ENCODE peak calls at places on chromosomes 11 and 22, in five cellular contexts. G is PC-3, X is GM23338, D is MM.1S, Z is OCI-LY7. K is an unnamed sample. For H3K9me2, the result is how much of the 10 kb centered on the place peaks cover.

GRCh38 chr11:62888406-62888805 is 7.7 kb downstream of the SLC3A2 start:
- DNase-seq in G (no peak), X (no peak), Z (no peak), D (no peak), K (no peak)

GRCh38 chr11:19939415-19939929 is 220.8 kb downstream of the DBX1 start:
- DNase-seq in X (no peak), G (no peak), D (no peak), Z (no peak), K (no peak)

GRCh38 chr22:24466831-24467249 is 28.3 kb upstream of the UPB1 start:
- DNase-seq in X (no peak), G (peak), D (peak), Z (no peak), K (peak)

GRCh38 chr11:114448749-114449484 is 9.7 kb downstream of the REXO2 start:
- DNase-seq in G (peak), X (no peak), D (no peak), Z (no peak), K (no peak)

GRCh38 chr11:90908074-90908473 is 685.2 kb upstream of the CHORDC1 start:
- DNase-seq in Z (no peak), G (peak), X (peak), D (no peak), K (no peak)

GRCh38 chr22:35868938-35869337 is 151.3 kb downstream of the APOL5 start:
- DNase-seq in X (peak), G (peak), Z (no peak), D (no peak), K (no peak)

GRCh38 chr22:30038219-30038618 is 42.0 kb upstream of the HORMAD2 start:
- DNase-seq in X (no peak), G (peak), Z (no peak), D (no peak), K (peak)

GRCh38 chr11:76219243-76219642 is 12.9 kb upstream of the WNT11 start:
- DNase-seq in D (no peak), Z (no peak), G (no peak), X (no peak), K (no peak)

GRCh38 chr22:42116848-42117424 is 13.7 kb downstream of the CYP2D6 start:
- DNase-seq in G (no peak), Z (peak), D (no peak), X (peak), K (no peak)

GRCh38 chr11:272931-273198 is 5.3 kb upstream of the NLRP6 start:
- DNase-seq in X (no peak), G (no peak), D (no peak), Z (no peak), K (no peak)

GRCh38 chr22:37240941-37241320 is 3.1 kb downstream of the RAC2 start:
- DNase-seq in D (no peak), Z (no peak), X (no peak), G (no peak), K (no peak)

GRCh38 chr11:113477321-113477720 is 2.1 kb upstream of the DRD2 start:
- DNase-seq in D (no peak), Z (no peak), G (no peak), X (peak), K (no peak)

GRCh38 chr11:125627236-125627910 is 2.4 kb downstream of the CHEK1 start:
- DNase-seq in D (no peak), G (peak), X (no peak), Z (no peak), K (no peak)

GRCh38 chr22:31578171-31578570 is 81.8 kb downstream of the SFI1 start:
- DNase-seq in D (no peak), G (no peak), Z (no peak), X (no peak), K (no peak)

GRCh38 chr11:80031014-80031565 is 590.3 kb upstream of the TENM4 start:
- DNase-seq in G (no peak), D (peak), Z (no peak), X (no peak), K (no peak)

GRCh38 chr11:117466966-117467365 is 139.3 kb downstream of the CEP164 start:
- DNase-seq in X (no peak), Z (no peak), D (no peak), G (no peak), K (no peak)

GRCh38 chr11:95922536-95923440 is 1.1 kb downstream of the MTMR2 start:
- DNase-seq in Z (no peak), D (no peak), X (no peak), G (peak), K (no peak)

GRCh38 chr22:44455963-44456358 is 42.1 kb downstream of the RTL6 start:
- DNase-seq in X (no peak), Z (no peak), G (no peak), D (no peak), K (no peak)

GRCh38 chr11:61027141-61027840 is 55.8 kb downstream of the CD6 start:
- DNase-seq in X (no peak), D (no peak), Z (no peak), G (no peak), K (no peak)

GRCh38 chr11:68377389-68377795 is 65.0 kb downstream of the LRP5 start:
- DNase-seq in Z (no peak), G (no peak), D (no peak), X (no peak), K (peak)

GRCh38 chr11:44351898-44352498 is 42.1 kb upstream of the ALX4 start:
- DNase-seq in D (no peak), Z (no peak), X (peak), G (no peak), K (no peak)

GRCh38 chr11:101428918-101429317 is 154.9 kb downstream of the TRPC6 start:
- DNase-seq in Z (peak), G (peak), X (peak), D (peak), K (no peak)

GRCh38 chr11:62980133-62980760 is 4.5 kb downstream of the SLC22A6 start:
- DNase-seq in G (peak), Z (no peak), D (no peak), X (peak), K (no peak)

GRCh38 chr11:1771273-1771672 is 7.5 kb upstream of the CTSD start:
- DNase-seq in Z (no peak), X (no peak), G (no peak), D (no peak), K (no peak)

GRCh38 chr22:23833911-23834317 is 4.9 kb downstream of the DERL3 start:
- DNase-seq in G (no peak), D (no peak), X (no peak), Z (no peak), K (no peak)

GRCh38 chr11:393219-394033 is 583 bp upstream of the PKP3 start:
- DNase-seq in Z (no peak), X (no peak), D (no peak), G (peak), K (peak)

GRCh38 chr11:116837231-116838091 is at the start of gene APOA1:
- DNase-seq in D (no peak), X (peak), G (no peak), Z (no peak), K (no peak)

GRCh38 chr11:120131941-120132644 is 5.8 kb downstream of the TRIM29 start:
- DNase-seq in G (no peak), D (no peak), X (no peak), Z (no peak), K (no peak)

GRCh38 chr11:120128392-120129172 is 9.3 kb downstream of the TRIM29 start:
- DNase-seq in X (no peak), Z (no peak), D (no peak), G (peak), K (no peak)

GRCh38 chr11:120129570-120129969 is 8.3 kb downstream of the TRIM29 start:
- DNase-seq in X (no peak), D (no peak), G (no peak), Z (no peak), K (no peak)

GRCh38 chr11:120130991-120131760 is 6.7 kb downstream of the TRIM29 start:
- DNase-seq in G (no peak), D (no peak), X (no peak), Z (no peak), K (no peak)

DNA sequence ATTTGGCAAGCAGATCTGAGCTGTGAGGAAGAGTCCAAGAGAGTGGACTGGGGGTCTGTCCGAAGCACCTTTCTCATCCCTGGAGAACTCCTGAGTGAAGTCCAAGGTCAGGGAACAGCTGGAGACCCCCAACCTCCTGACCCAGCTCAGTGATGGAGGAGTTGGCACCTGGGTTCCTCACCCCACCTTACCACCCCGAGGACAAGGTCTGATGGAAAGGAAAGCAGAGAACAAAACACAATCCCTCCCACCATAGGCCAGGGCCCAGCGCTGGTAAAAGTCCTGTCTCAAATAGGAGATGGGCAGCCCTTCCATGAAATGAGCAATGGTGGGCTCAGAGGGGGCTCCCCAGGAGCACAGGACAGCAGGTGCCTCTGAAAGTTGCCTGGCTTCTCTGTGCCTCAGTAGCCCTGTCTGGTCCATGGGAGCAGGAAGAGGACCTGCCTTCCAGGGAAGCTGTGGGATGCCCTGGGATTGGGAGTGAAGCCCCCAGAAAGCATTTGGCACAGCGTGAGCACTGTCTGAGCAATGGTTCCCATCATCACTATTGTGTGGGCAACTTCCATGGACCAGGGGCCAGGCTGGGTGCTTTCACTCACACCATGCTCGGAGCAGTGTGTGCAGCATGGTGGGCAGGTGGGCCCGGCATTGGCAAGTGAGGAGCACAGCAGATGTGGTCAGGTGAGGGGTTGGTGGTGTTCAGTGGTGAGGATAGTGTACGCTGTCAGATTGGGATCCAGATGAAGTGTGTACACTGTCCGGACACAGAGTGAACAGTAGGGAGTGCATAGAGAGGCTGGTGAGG is 7.5 kb downstream of the TRIM29 start:
- DNase-seq in Z (no peak), G (no peak), D (no peak), X (no peak), K (no peak)
- H3K9me2 ChIP-seq in Z (under half), G (under half), D (under half), X (under half), K (under half)

DNA sequence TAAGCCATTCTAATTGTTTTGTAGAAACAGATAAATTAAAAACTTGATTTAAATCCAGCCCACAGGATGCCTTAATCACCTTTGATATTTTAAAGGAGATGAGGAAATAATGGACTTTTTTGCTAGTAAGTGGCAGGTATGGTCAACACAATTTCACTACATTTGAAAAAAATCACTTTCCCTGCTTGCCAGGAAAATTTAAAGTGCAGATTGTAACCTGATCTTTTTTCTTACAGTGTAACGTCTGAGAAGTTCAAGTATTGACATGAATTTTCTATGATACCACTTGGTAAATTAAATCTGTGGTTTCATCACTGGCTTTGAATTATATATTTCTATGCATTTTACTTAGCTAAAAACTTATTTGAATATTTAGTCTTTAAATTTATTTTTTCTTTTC is 65.3 kb downstream of the ARHGEF12 start:
- DNase-seq in D (no peak), Z (no peak), G (no peak), X (no peak), K (no peak)
- H3K27ac ChIP-seq in D (no peak), Z (no peak), G (peak), X (no peak), K (peak)

DNA sequence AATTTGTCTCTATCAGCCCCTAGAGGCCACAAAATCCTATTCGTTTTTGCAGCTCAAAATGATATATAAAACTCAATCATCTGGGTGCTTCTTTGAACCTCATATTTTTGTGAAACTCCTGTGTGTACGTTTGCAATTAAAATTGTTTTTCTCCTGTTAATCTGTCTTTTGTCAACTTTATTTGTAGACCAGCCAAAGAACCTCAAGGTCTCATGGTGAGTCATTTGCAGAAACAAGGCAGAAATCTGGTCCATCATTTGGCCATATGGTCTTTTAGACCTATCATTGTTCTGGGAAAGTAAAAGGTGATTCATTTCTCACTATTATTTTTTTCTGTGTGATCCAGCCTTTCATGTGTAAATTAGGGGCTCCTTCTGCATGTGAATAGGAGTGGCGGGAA is 399.2 kb upstream of the DDI1 start:
- DNase-seq in D (no peak), G (peak), X (peak), Z (no peak), K (no peak)
- TF ChIP-seq CTCF in D (no peak), G (peak), X (no peak), Z (no peak), K (no peak)

DNA sequence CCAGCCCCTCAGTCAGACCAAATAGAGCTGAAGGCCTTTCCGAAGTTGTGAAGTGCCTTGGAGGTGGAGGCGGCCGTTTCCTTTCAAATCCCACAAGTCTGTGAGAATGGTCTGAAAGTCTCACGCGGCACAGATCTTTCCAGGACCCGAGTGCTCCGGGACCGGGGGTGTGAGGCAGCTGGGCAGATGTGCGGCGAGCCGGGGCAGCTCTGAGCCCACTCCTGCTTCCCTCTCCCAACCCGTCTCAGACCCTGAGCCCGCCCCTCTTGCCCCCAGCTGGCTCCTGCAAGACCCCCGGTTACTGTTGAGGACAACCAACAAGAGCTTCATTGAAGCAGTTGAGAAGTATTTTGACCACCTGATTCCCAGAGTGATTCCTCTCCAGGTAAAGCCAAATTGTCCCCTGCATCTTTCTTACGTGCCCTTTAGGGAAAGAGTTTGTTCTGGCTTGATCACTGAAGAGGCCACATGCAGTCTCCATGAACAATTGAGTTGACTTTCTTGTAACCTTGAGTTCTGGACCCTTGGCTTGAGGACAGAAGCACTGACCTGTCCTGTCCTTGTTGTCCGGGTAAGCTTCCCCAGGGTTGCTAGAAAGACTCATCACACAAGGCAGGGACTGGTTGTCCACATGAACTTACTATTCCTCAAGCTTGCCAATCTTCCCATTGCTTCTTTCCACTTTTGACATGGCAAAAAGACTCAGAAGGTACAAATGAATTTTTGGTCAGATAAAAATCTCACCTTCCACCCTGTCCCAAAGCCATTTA is 7.5 kb downstream of the GLB1L3 start:
- DNase-seq in D (no peak), G (no peak), X (no peak), Z (no peak), K (no peak)
- H3K9me2 ChIP-seq in D (under half), G (under half), X (under half), Z (under half), K (under half)

GRCh38 chr11:6251990-6252473 is 7.6 kb upstream of the CCKBR start:
- DNase-seq in Z (no peak), G (no peak), X (no peak), D (no peak), K (no peak)

GRCh38 chr11:6251120-6251733 is 8.4 kb upstream of the CCKBR start:
- DNase-seq in X (peak), Z (peak), D (peak), G (peak), K (no peak)

GRCh38 chr11:6248248-6248647 is 9.4 kb downstream of the CNGA4 start:
- DNase-seq in X (no peak), D (no peak), G (no peak), Z (no peak), K (no peak)

GRCh38 chr11:6253196-6253595 is 6.4 kb upstream of the CCKBR start:
- DNase-seq in D (no peak), X (no peak), Z (no peak), G (no peak), K (no peak)

DNA sequence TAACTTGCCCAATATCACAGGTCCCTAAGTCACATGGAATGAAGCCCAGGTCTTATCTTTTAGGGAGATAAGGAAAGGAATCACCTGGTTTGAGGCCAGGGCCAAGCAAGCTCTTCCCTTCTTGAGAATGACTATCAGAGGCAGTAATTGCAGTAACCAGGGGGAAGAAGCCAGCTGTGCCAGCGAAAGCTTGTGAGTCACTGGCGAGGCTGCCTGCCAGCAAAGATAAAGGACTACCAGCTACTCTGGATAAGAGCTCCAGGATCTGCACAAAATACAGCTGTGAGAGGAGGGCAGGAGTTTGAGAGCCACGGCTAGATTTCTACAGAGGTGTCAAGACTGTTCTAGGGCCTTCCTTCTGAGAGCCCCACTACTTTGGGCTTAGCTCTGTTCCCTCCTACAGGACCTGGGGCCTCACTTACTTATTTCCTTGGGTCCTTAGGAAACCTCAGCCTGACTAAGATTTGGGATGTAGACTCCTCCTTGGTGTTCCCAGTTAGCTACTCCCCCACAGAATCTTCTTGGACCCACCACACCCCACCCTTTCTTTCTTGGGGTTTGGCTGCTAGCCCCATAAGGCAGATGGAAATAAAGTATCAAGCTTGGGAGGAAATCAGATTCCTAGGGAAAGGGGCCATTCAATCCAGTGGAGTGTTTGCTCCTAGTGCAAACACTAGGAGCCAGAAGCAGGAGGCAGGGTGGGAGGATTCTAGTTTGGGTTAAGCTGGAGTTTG is 9.6 kb upstream of the CCKBR start:
- DNase-seq in Z (no peak), G (peak), X (no peak), D (no peak), K (no peak)
- H3K27ac ChIP-seq in Z (no peak), G (no peak), X (no peak), D (no peak), K (no peak)

DNA sequence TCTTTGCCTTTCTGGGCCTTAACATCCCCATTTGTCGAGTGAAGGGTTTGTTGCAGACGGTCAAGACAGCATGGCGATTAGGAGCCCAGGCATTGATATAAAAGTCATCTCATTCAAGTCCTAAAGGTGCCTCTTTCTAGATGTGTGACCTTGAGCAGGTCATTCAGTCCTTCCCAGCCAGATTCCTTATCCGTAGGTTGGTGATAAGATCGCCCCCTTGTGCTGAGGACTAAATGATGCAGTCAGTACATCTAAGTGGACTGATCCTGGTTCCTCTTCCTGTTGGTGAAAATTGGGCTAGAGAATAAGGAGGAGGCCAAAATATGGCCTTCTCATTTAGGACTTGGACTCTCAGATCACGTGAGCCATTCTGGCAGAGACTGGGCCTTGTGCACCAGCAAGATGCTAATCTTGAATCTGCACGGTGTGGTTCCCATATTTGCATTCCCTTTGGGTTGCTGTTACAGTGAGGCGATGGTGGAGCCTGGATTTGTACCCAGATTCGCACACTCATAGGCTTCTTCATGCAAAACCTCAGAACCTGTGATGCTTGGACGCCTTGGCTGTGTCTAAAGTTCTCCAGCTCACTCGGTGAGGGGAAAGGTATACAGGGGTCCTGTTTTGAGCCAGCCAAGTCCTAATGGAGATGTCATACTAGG is 156.8 kb downstream of the MYO18B start:
- DNase-seq in D (no peak), Z (no peak), G (no peak), X (peak), K (no peak)
- TF ChIP-seq CTCF in D (peak), Z (peak), G (no peak), X (peak), K (peak)

K was measured in PC-9.